ENCODE peak calls at places on chromosomes 4 and X, in nine cellular contexts. I is lung microvascular endothelial cell; K is AG10803; O is NCI-H2029; U is T-helper 2 cell; Q is activated CD8-positive, alpha-beta memory T cell treated with anti-CD3 and anti-CD28 coated beads for 48 hours; L is T-helper 9 cell; V is skeletal muscle cell; C is MM.1S. S is an unnamed sample.

GRCh38 chr4:163911891-163912290 is 417.4 kb downstream of the TMA16 start:
- DNase-seq in K (no peak), O (no peak), V (no peak), U (no peak), L (no peak), Q (no peak), I (no peak), C (no peak), S (no peak)

GRCh38 chr4:80138556-80139538 is 58.5 kb upstream of the PRDM8 start:
- DNase-seq in V (peak), U (no peak), I (no peak), C (peak), O (no peak), Q (peak), L (peak), K (peak), S (no peak)

GRCh38 chr4:174983128-174983750 is 65.1 kb downstream of the ADAM29 start:
- DNase-seq in V (no peak), K (no peak), Q (no peak), I (no peak), C (no peak), L (no peak), O (no peak), U (no peak), S (no peak)

GRCh38 chr4:84901173-84901572 is 65.3 kb downstream of the WDFY3 start:
- DNase-seq in C (no peak), L (no peak), K (no peak), O (no peak), Q (no peak), I (no peak), V (no peak), U (no peak), S (no peak)

GRCh38 chr4:61866357-61867030 is 666.4 kb downstream of the ADGRL3 start:
- DNase-seq in I (no peak), Q (no peak), O (no peak), K (no peak), C (no peak), U (no peak), V (no peak), L (no peak), S (no peak)

GRCh38 chr4:147768113-147768512 is 36.2 kb downstream of the ARHGAP10 start:
- DNase-seq in U (no peak), V (peak), C (no peak), K (peak), Q (no peak), I (peak), O (no peak), L (no peak), S (no peak)

GRCh38 chrX:53071604-53072417 is 10.4 kb upstream of the TSPYL2 start:
- DNase-seq in O (peak), L (peak), Q (no peak), U (no peak), I (peak), K (peak), V (peak), C (peak), S (peak)

GRCh38 chr4:188435381-188435780 is 296.1 kb downstream of the TRIML1 start:
- DNase-seq in I (no peak), V (no peak), O (no peak), Q (no peak), C (no peak), K (peak), U (no peak), L (no peak), S (no peak)

GRCh38 chr4:1246901-1247810 is 1.8 kb downstream of the CTBP1 start:
- DNase-seq in V (no peak), O (no peak), C (peak), Q (no peak), I (no peak), K (no peak), U (no peak), L (no peak), S (peak)

GRCh38 chrX:13085533-13085932 is 41.1 kb upstream of the FAM9C start:
- DNase-seq in U (no peak), Q (no peak), C (no peak), O (no peak), V (no peak), I (no peak), L (no peak), K (no peak), S (no peak)

GRCh38 chrX:27186671-27187070 is 276.5 kb downstream of the PPP4R3C start:
- DNase-seq in U (no peak), I (peak), O (no peak), V (peak), Q (no peak), C (peak), L (peak), K (peak), S (peak)

GRCh38 chrX:71919886-71920285 is 9.2 kb downstream of the NHSL2 start:
- DNase-seq in V (no peak), Q (no peak), I (no peak), L (no peak), C (no peak), K (no peak), O (no peak), U (no peak), S (no peak)

GRCh38 chr4:7051144-7051495 is 7.9 kb downstream of the TADA2B start:
- DNase-seq in V (no peak), Q (no peak), L (no peak), K (no peak), U (no peak), C (no peak), O (no peak), I (no peak), S (no peak)

GRCh38 chr4:129738175-129738574 is 642.2 kb downstream of the C4orf33 start:
- DNase-seq in I (no peak), K (no peak), U (no peak), Q (no peak), C (peak), O (no peak), L (no peak), V (no peak), S (no peak)

GRCh38 chr4:1366371-1367229 is 19.6 kb downstream of the UVSSA start:
- DNase-seq in V (no peak), L (no peak), U (peak), O (no peak), K (no peak), Q (no peak), I (no peak), C (no peak), S (no peak)

GRCh38 chrX:40773809-40774208 is 38.5 kb upstream of the MED14 start:
- DNase-seq in V (no peak), U (no peak), Q (no peak), L (no peak), O (no peak), I (peak), K (peak), C (no peak), S (no peak)

GRCh38 chr4:128615197-128615596 is 194.3 kb upstream of the JADE1 start:
- DNase-seq in I (no peak), L (no peak), O (no peak), V (no peak), U (no peak), C (no peak), K (no peak), Q (no peak), S (no peak)

GRCh38 chrX:98480606-98481005 is 1596.9 kb downstream of the RPA4 start:
- DNase-seq in L (no peak), U (no peak), K (no peak), C (no peak), V (no peak), O (no peak), Q (no peak), I (no peak), S (no peak)

GRCh38 chrX:42978655-42979379 is 200.9 kb upstream of the PPP1R2C start:
- DNase-seq in U (no peak), O (no peak), I (no peak), C (no peak), Q (no peak), L (no peak), V (no peak), K (no peak), S (no peak)

GRCh38 chrX:37958493-37959211 is 47.7 kb upstream of the SYTL5 start:
- DNase-seq in U (no peak), O (no peak), K (peak), I (no peak), L (no peak), Q (no peak), V (peak), C (no peak), S (peak)

GRCh38 chr4:48913346-48913745 is 6.8 kb upstream of the OCIAD2 start:
- DNase-seq in L (no peak), Q (no peak), O (no peak), V (peak), K (peak), I (peak), U (no peak), C (no peak), S (peak)

GRCh38 chr4:109557433-109557832 is 2.6 kb upstream of the MCUB start:
- DNase-seq in O (no peak), V (no peak), L (no peak), Q (no peak), K (no peak), C (no peak), U (no peak), I (no peak), S (no peak)

GRCh38 chrX:1476682-1477081 is 24.0 kb upstream of the ASMTL start:
- DNase-seq in K (no peak), V (no peak), C (no peak), U (no peak), I (no peak), L (no peak), Q (no peak), O (no peak), S (no peak)

GRCh38 chrX:101062171-101062570 is 10.3 kb upstream of the TRMT2B start:
- DNase-seq in V (no peak), I (peak), L (no peak), O (no peak), U (no peak), Q (no peak), C (no peak), K (peak), S (no peak)

GRCh38 chr4:121370729-121371325 is 10.0 kb downstream of the QRFPR start:
- DNase-seq in I (peak), V (no peak), K (peak), C (peak), U (no peak), L (no peak), Q (no peak), O (no peak), S (peak)

GRCh38 chrX:69616520-69617203 is 749 bp downstream of the EDA start:
- DNase-seq in C (peak), I (peak), U (no peak), L (peak), O (no peak), K (no peak), V (no peak), Q (no peak), S (peak)